ENCODE peak calls at places on chromosomes 12 and 14, in ten cellular contexts. One of them, this sample, is unnamed.
A peak's percentile ranks its signal among the peaks of the same experiment; 100 is the strongest.

GRCh38 chr12:11855993-11856374 is 206.5 kb downstream of the ETV6 start:
- DNase-seq in transverse colon: no peak
- DNase-seq in right atrium auricular region: no peak
- DNase-seq in HCT116: no peak
- DNase-seq in CD8-positive, alpha-beta T cell: no peak
- DNase-seq in heart right ventricle: no peak
- DNase-seq in neuronal stem cell: no peak
- DNase-seq in CD8-positive, alpha-beta memory T cell: no peak
- DNase-seq in neural progenitor cell: peak; percentile 50
- DNase-seq in GM23248: no peak
- DNase-seq in this sample: no peak

GRCh38 chr14:69263771-69264170 is 3.8 kb downstream of the GALNT16 start:
- DNase-seq in transverse colon: no peak
- DNase-seq in right atrium auricular region: no peak
- DNase-seq in HCT116: no peak
- DNase-seq in CD8-positive, alpha-beta T cell: no peak
- DNase-seq in heart right ventricle: no peak
- DNase-seq in neuronal stem cell: no peak
- DNase-seq in CD8-positive, alpha-beta memory T cell: no peak
- DNase-seq in neural progenitor cell: no peak
- DNase-seq in GM23248: peak; percentile 66
- DNase-seq in this sample: peak; percentile 28

GRCh38 chr12:1553546-1553945 is 40.8 kb downstream of the FBXL14 start:
- DNase-seq in transverse colon: no peak
- DNase-seq in right atrium auricular region: no peak
- DNase-seq in HCT116: no peak
- DNase-seq in CD8-positive, alpha-beta T cell: no peak
- DNase-seq in heart right ventricle: no peak
- DNase-seq in neuronal stem cell: no peak
- DNase-seq in CD8-positive, alpha-beta memory T cell: no peak
- DNase-seq in neural progenitor cell: no peak
- DNase-seq in GM23248: no peak
- DNase-seq in this sample: no peak

GRCh38 chr12:57216931-57217871 is 607 bp downstream of the NXPH4 start:
- DNase-seq in transverse colon: no peak
- DNase-seq in right atrium auricular region: no peak
- DNase-seq in HCT116: no peak
- DNase-seq in CD8-positive, alpha-beta T cell: peak; percentile 54
- DNase-seq in heart right ventricle: no peak
- DNase-seq in neuronal stem cell: no peak
- DNase-seq in CD8-positive, alpha-beta memory T cell: peak; percentile 57
- DNase-seq in neural progenitor cell: no peak
- DNase-seq in GM23248: peak; percentile 63
- DNase-seq in this sample: no peak

GRCh38 chr14:42140001-42140400 is 533.3 kb downstream of the LRFN5 start:
- DNase-seq in transverse colon: no peak
- DNase-seq in right atrium auricular region: no peak
- DNase-seq in HCT116: no peak
- DNase-seq in CD8-positive, alpha-beta T cell: no peak
- DNase-seq in heart right ventricle: no peak
- DNase-seq in neuronal stem cell: no peak
- DNase-seq in CD8-positive, alpha-beta memory T cell: no peak
- DNase-seq in neural progenitor cell: no peak
- DNase-seq in GM23248: peak; percentile 5
- DNase-seq in this sample: no peak

GRCh38 chr12:480831-481230 is 21.1 kb downstream of the B4GALNT3 start:
- DNase-seq in transverse colon: no peak
- DNase-seq in right atrium auricular region: peak; percentile 89
- DNase-seq in HCT116: no peak
- DNase-seq in CD8-positive, alpha-beta T cell: peak; percentile 5
- DNase-seq in heart right ventricle: peak; percentile 58
- DNase-seq in neuronal stem cell: no peak
- DNase-seq in CD8-positive, alpha-beta memory T cell: no peak
- DNase-seq in neural progenitor cell: no peak
- DNase-seq in GM23248: peak; percentile 48
- DNase-seq in this sample: no peak

GRCh38 chr12:68871899-68872298 is 61.1 kb downstream of the CPM start:
- DNase-seq in transverse colon: no peak
- DNase-seq in right atrium auricular region: no peak
- DNase-seq in HCT116: peak; percentile 19
- DNase-seq in CD8-positive, alpha-beta T cell: no peak
- DNase-seq in heart right ventricle: no peak
- DNase-seq in neuronal stem cell: no peak
- DNase-seq in CD8-positive, alpha-beta memory T cell: no peak
- DNase-seq in neural progenitor cell: peak; percentile 33
- DNase-seq in GM23248: peak; percentile 22
- DNase-seq in this sample: no peak

GRCh38 chr12:42868291-42868690 is 278.7 kb upstream of the PRICKLE1 start:
- DNase-seq in transverse colon: no peak
- DNase-seq in right atrium auricular region: no peak
- DNase-seq in HCT116: no peak
- DNase-seq in CD8-positive, alpha-beta T cell: no peak
- DNase-seq in heart right ventricle: no peak
- DNase-seq in neuronal stem cell: no peak
- DNase-seq in CD8-positive, alpha-beta memory T cell: no peak
- DNase-seq in neural progenitor cell: no peak
- DNase-seq in GM23248: no peak
- DNase-seq in this sample: no peak

GRCh38 chr12:80490329-80490728 is 46.3 kb downstream of the PTPRQ start:
- DNase-seq in transverse colon: no peak
- DNase-seq in right atrium auricular region: no peak
- DNase-seq in HCT116: no peak
- DNase-seq in CD8-positive, alpha-beta T cell: no peak
- DNase-seq in heart right ventricle: no peak
- DNase-seq in neuronal stem cell: peak; percentile 17
- DNase-seq in CD8-positive, alpha-beta memory T cell: no peak
- DNase-seq in neural progenitor cell: peak; percentile 22
- DNase-seq in GM23248: no peak
- DNase-seq in this sample: no peak

GRCh38 chr12:27178251-27178650 is 65.8 kb upstream of the STK38L start:
- DNase-seq in transverse colon: no peak
- DNase-seq in right atrium auricular region: no peak
- DNase-seq in HCT116: no peak
- DNase-seq in CD8-positive, alpha-beta T cell: no peak
- DNase-seq in heart right ventricle: no peak
- DNase-seq in neuronal stem cell: no peak
- DNase-seq in CD8-positive, alpha-beta memory T cell: no peak
- DNase-seq in neural progenitor cell: no peak
- DNase-seq in GM23248: no peak
- DNase-seq in this sample: no peak

DNA sequence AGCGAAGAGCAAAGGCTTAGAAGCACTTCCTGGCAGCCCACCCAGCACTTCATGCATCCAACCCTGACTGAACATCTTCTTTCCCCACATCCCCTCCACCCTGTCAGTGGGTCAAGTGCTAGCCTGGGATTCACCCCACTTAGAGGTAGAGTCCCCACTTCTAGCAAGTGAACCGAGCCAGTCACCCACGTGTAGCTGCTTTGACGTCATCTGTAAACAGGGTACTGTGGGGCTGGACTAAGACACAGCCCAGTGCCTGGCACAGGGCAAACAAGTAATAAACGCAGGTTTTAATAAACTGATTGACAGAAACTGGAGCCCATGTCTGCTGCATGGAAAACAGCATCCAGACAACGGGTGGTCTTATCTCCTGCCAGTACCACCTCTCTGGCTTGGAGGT is 61.7 kb downstream of the ITPK1 start:
- DNase-seq in transverse colon: peak; percentile 60
- DNase-seq in right atrium auricular region: no peak
- DNase-seq in HCT116: no peak
- DNase-seq in CD8-positive, alpha-beta T cell: no peak
- DNase-seq in heart right ventricle: no peak
- DNase-seq in neuronal stem cell: no peak
- DNase-seq in CD8-positive, alpha-beta memory T cell: no peak
- DNase-seq in neural progenitor cell: no peak
- DNase-seq in GM23248: no peak
- DNase-seq in this sample: no peak
- H3K27ac ChIP-seq in transverse colon: peak overlapping the region; percentile 86
- H3K27ac ChIP-seq in right atrium auricular region: no peak overlapping the region
- H3K27ac ChIP-seq in HCT116: no peak overlapping the region
- H3K27ac ChIP-seq in CD8-positive, alpha-beta T cell: no peak overlapping the region
- H3K27ac ChIP-seq in heart right ventricle: no peak overlapping the region
- H3K27ac ChIP-seq in neuronal stem cell: no peak overlapping the region
- H3K27ac ChIP-seq in CD8-positive, alpha-beta memory T cell: no peak overlapping the region
- H3K27ac ChIP-seq in neural progenitor cell: no peak overlapping the region
- H3K27ac ChIP-seq in GM23248: no peak overlapping the region
- H3K27ac ChIP-seq in this sample: peak overlapping the region; percentile 58

GRCh38 chr14:28577711-28578131 is 188.9 kb upstream of the FOXG1 start:
- DNase-seq in transverse colon: no peak
- DNase-seq in right atrium auricular region: no peak
- DNase-seq in HCT116: no peak
- DNase-seq in CD8-positive, alpha-beta T cell: no peak
- DNase-seq in heart right ventricle: no peak
- DNase-seq in neuronal stem cell: no peak
- DNase-seq in CD8-positive, alpha-beta memory T cell: no peak
- DNase-seq in neural progenitor cell: no peak
- DNase-seq in GM23248: no peak
- DNase-seq in this sample: no peak

GRCh38 chr14:28571636-28572035 is 195.0 kb upstream of the FOXG1 start:
- DNase-seq in transverse colon: no peak
- DNase-seq in right atrium auricular region: no peak
- DNase-seq in HCT116: no peak
- DNase-seq in CD8-positive, alpha-beta T cell: no peak
- DNase-seq in heart right ventricle: no peak
- DNase-seq in neuronal stem cell: no peak
- DNase-seq in CD8-positive, alpha-beta memory T cell: no peak
- DNase-seq in neural progenitor cell: no peak
- DNase-seq in GM23248: no peak
- DNase-seq in this sample: no peak

GRCh38 chr14:28577187-28577586 is 189.4 kb upstream of the FOXG1 start:
- DNase-seq in transverse colon: no peak
- DNase-seq in right atrium auricular region: no peak
- DNase-seq in HCT116: no peak
- DNase-seq in CD8-positive, alpha-beta T cell: no peak
- DNase-seq in heart right ventricle: no peak
- DNase-seq in neuronal stem cell: no peak
- DNase-seq in CD8-positive, alpha-beta memory T cell: no peak
- DNase-seq in neural progenitor cell: no peak
- DNase-seq in GM23248: no peak
- DNase-seq in this sample: no peak

DNA sequence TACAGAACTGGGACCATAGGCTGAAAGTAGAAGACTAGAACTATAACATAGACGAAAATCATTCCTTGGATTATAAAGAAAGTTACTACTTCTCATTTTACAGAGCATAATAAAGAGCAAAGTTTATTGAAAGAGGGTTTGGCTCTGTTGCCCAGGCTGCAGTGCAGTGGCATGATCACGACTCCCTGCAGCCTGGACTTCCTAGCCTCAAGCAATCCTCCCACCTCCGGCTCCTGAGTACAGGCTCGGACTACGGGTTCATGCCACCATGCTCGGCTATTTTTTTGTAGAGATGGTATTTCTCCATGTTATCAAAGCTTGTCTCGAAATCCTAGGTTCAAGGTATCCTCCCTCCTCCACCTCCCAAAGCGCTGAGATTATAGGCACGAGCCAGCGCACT is 190.1 kb upstream of the FOXG1 start:
- DNase-seq in transverse colon: no peak
- DNase-seq in right atrium auricular region: no peak
- DNase-seq in HCT116: no peak
- DNase-seq in CD8-positive, alpha-beta T cell: no peak
- DNase-seq in heart right ventricle: no peak
- DNase-seq in neuronal stem cell: no peak
- DNase-seq in CD8-positive, alpha-beta memory T cell: no peak
- DNase-seq in neural progenitor cell: no peak
- DNase-seq in GM23248: no peak
- DNase-seq in this sample: no peak
- H3K27ac ChIP-seq in transverse colon: no peak overlapping the region
- H3K27ac ChIP-seq in right atrium auricular region: no peak overlapping the region
- H3K27ac ChIP-seq in HCT116: no peak overlapping the region
- H3K27ac ChIP-seq in CD8-positive, alpha-beta T cell: no peak overlapping the region
- H3K27ac ChIP-seq in heart right ventricle: no peak overlapping the region
- H3K27ac ChIP-seq in neuronal stem cell: no peak overlapping the region
- H3K27ac ChIP-seq in CD8-positive, alpha-beta memory T cell: no peak overlapping the region
- H3K27ac ChIP-seq in neural progenitor cell: no peak overlapping the region
- H3K27ac ChIP-seq in GM23248: no peak overlapping the region
- H3K27ac ChIP-seq in this sample: no peak overlapping the region

DNA sequence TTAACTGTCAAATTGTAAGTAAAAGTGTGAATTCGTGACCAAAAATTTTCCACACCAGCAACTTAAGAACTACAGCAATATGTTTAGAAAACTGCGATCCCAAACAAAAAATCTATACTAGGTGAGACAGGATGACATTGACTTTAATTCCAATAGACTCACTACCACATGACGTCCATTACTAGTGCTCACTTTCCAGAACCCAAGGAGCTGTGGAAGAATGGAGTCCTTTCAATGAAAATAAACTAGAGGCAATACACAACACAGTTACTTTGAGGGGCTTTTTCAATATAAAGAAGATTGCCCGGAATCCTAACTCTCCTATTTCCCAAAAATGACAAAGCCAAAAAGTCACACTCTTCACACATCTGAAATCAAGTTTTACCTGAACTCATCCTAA is 1.4 kb downstream of the EPS8 start:
- DNase-seq in transverse colon: no peak
- DNase-seq in right atrium auricular region: no peak
- DNase-seq in HCT116: no peak
- DNase-seq in CD8-positive, alpha-beta T cell: no peak
- DNase-seq in heart right ventricle: no peak
- DNase-seq in neuronal stem cell: no peak
- DNase-seq in CD8-positive, alpha-beta memory T cell: peak; percentile 0
- DNase-seq in neural progenitor cell: no peak
- DNase-seq in GM23248: peak; percentile 46
- DNase-seq in this sample: no peak
- H3K27ac ChIP-seq in transverse colon: peak overlapping the region; percentile 94
- H3K27ac ChIP-seq in right atrium auricular region: peak overlapping the region; percentile 90
- H3K27ac ChIP-seq in HCT116: peak overlapping the region; percentile 90
- H3K27ac ChIP-seq in CD8-positive, alpha-beta T cell: no peak overlapping the region
- H3K27ac ChIP-seq in heart right ventricle: peak overlapping the region; percentile 88
- H3K27ac ChIP-seq in neuronal stem cell: no peak overlapping the region
- H3K27ac ChIP-seq in CD8-positive, alpha-beta memory T cell: no peak overlapping the region
- H3K27ac ChIP-seq in neural progenitor cell: no peak overlapping the region
- H3K27ac ChIP-seq in GM23248: peak overlapping the region; percentile 73
- H3K27ac ChIP-seq in this sample: peak overlapping the region; percentile 72

DNA sequence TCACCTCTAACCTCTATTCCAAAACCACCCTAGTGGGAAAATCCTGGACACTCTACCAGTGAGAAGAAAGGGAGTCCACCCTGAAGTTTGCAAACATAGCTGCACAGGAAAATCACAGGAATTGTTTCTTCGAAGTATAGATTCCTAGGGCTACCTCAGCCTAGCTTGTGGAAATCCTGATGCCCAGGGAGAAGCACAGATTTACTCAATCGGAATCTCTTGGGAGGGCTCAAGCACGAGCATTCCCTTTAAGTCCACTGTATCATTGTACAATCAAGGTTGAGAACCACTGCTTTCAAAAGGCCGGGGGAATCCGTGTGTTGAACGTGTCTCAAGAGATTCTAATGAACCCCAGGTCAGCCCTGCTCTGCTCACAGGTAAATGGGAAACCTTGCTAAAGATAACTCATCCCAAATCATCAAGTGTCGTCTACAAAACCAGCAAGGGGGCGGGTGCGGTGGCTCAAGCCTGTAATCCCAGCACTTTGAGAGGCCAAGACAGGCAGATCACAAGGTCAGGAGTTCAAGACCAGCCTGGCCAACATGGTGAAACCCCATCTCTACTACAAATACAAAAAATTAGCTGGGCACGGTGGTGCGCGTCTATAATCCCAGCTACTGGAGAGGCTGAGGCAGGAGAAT is 34.1 kb upstream of the PLEKHG6 start:
- DNase-seq in transverse colon: no peak
- DNase-seq in right atrium auricular region: no peak
- DNase-seq in HCT116: no peak
- DNase-seq in CD8-positive, alpha-beta T cell: no peak
- DNase-seq in heart right ventricle: no peak
- DNase-seq in neuronal stem cell: no peak
- DNase-seq in CD8-positive, alpha-beta memory T cell: no peak
- DNase-seq in neural progenitor cell: no peak
- DNase-seq in GM23248: no peak
- DNase-seq in this sample: no peak
- H3K27ac ChIP-seq in transverse colon: no peak overlapping the region
- H3K27ac ChIP-seq in right atrium auricular region: no peak overlapping the region
- H3K27ac ChIP-seq in HCT116: no peak overlapping the region
- H3K27ac ChIP-seq in CD8-positive, alpha-beta T cell: no peak overlapping the region
- H3K27ac ChIP-seq in heart right ventricle: no peak overlapping the region
- H3K27ac ChIP-seq in neuronal stem cell: no peak overlapping the region
- H3K27ac ChIP-seq in CD8-positive, alpha-beta memory T cell: no peak overlapping the region
- H3K27ac ChIP-seq in neural progenitor cell: no peak overlapping the region
- H3K27ac ChIP-seq in GM23248: no peak overlapping the region
- H3K27ac ChIP-seq in this sample: no peak overlapping the region

This sample was measured in substantia nigra.